ENCODE peak calls at places on chromosomes 12 and 14, in ten cellular contexts. W, F, M, O, L, X, C, I, Q and Y are unnamed samples.

GRCh38 chr14:66758031-66758613 is 250.2 kb downstream of the GPHN start:
- DNase-seq in W (no peak), F (no peak), M (no peak), O (no peak), L (no peak), X (no peak), C (no peak), I (no peak), Q (no peak), Y (no peak)

GRCh38 chr12:106138279-106138645 is 492 bp downstream of the NUAK1 start:
- DNase-seq in W (no peak), F (no peak), M (no peak), O (no peak), L (no peak), X (no peak), C (peak; percentile 24), I (no peak), Q (no peak), Y (no peak)

GRCh38 chr14:37544407-37544806 is 50.6 kb downstream of the FOXA1 start:
- DNase-seq in W (no peak), F (no peak), M (peak; percentile 57), O (no peak), L (peak; percentile 44), X (no peak), C (no peak), I (no peak), Q (no peak), Y (no peak)

GRCh38 chr14:89184952-89185351 is 232.1 kb downstream of the FOXN3 start:
- DNase-seq in W (no peak), F (no peak), M (no peak), O (no peak), L (no peak), X (no peak), C (no peak), I (no peak), Q (peak; percentile 69), Y (no peak)

GRCh38 chr14:35268946-35269345 is 23.2 kb upstream of the PSMA6 start:
- DNase-seq in W (no peak), F (no peak), M (no peak), O (no peak), L (peak; percentile 28), X (no peak), C (no peak), I (no peak), Q (no peak), Y (no peak)

GRCh38 chr14:70665448-70666363 is 24.0 kb downstream of the TTC9 start:
- DNase-seq in W (no peak), F (no peak), M (peak; percentile 93), O (no peak), L (peak; percentile 81), X (no peak), C (peak; percentile 92), I (no peak), Q (no peak), Y (no peak)

GRCh38 chr12:1840561-1840960 is 20.2 kb downstream of the LRTM2 start:
- DNase-seq in W (no peak), F (no peak), M (no peak), O (no peak), L (no peak), X (no peak), C (no peak), I (no peak), Q (no peak), Y (no peak)

GRCh38 chr14:70254476-70254961 is 65.8 kb upstream of the SLC8A3 start:
- DNase-seq in W (no peak), F (no peak), M (peak; percentile 20), O (no peak), L (peak; percentile 53), X (peak; percentile 12), C (peak; percentile 84), I (no peak), Q (peak; percentile 78), Y (no peak)

GRCh38 chr12:133058203-133059125 is 21.2 kb downstream of the ZNF84 start:
- DNase-seq in W (no peak), F (no peak), M (no peak), O (no peak), L (no peak), X (no peak), C (no peak), I (no peak), Q (no peak), Y (no peak)

GRCh38 chr12:69648476-69648875 is 37.8 kb upstream of the LRRC10 start:
- DNase-seq in W (no peak), F (no peak), M (no peak), O (no peak), L (no peak), X (peak; percentile 74), C (no peak), I (no peak), Q (no peak), Y (no peak)

GRCh38 chr12:86729798-86730197 is 473.6 kb upstream of the MGAT4C start:
- DNase-seq in W (no peak), F (no peak), M (no peak), O (no peak), L (no peak), X (no peak), C (no peak), I (no peak), Q (no peak), Y (no peak)

GRCh38 chr14:53703457-53703856 is 253.2 kb downstream of the BMP4 start:
- DNase-seq in W (no peak), F (no peak), M (no peak), O (no peak), L (no peak), X (no peak), C (no peak), I (no peak), Q (no peak), Y (no peak)

GRCh38 chr14:43729149-43729548 is 777.9 kb downstream of the FSCB start:
- DNase-seq in W (no peak), F (no peak), M (no peak), O (no peak), L (no peak), X (no peak), C (no peak), I (no peak), Q (no peak), Y (no peak)

GRCh38 chr12:11922361-11922760 is 148.4 kb upstream of the BCL2L14 start:
- DNase-seq in W (no peak), F (no peak), M (no peak), O (no peak), L (no peak), X (no peak), C (no peak), I (no peak), Q (no peak), Y (no peak)

GRCh38 chr12:129145381-129145780 is 292.1 kb downstream of the GLT1D1 start:
- DNase-seq in W (no peak), F (no peak), M (no peak), O (no peak), L (no peak), X (no peak), C (peak; percentile 7), I (no peak), Q (no peak), Y (no peak)

GRCh38 chr12:54662028-54662427 is 13.9 kb upstream of the DCD start:
- DNase-seq in W (no peak), F (no peak), M (no peak), O (no peak), L (no peak), X (no peak), C (no peak), I (no peak), Q (no peak), Y (no peak)

GRCh38 chr12:126474703-126475102 is 1409.5 kb downstream of the AACS start:
- DNase-seq in W (no peak), F (no peak), M (no peak), O (no peak), L (no peak), X (no peak), C (no peak), I (no peak), Q (no peak), Y (no peak)

GRCh38 chr12:56104815-56105476 is 587 bp downstream of the PA2G4 start:
- DNase-seq in W (no peak), F (no peak), M (no peak), O (no peak), L (no peak), X (no peak), C (peak; percentile 35), I (no peak), Q (peak; percentile 56), Y (no peak)
- TF ChIP-seq CTCF in W (no peak), F (no peak), M (no peak), O (no peak), L (no peak), X (peak; percentile 8), C (no peak), I (no peak), Q (no peak), Y (no peak)

DNA sequence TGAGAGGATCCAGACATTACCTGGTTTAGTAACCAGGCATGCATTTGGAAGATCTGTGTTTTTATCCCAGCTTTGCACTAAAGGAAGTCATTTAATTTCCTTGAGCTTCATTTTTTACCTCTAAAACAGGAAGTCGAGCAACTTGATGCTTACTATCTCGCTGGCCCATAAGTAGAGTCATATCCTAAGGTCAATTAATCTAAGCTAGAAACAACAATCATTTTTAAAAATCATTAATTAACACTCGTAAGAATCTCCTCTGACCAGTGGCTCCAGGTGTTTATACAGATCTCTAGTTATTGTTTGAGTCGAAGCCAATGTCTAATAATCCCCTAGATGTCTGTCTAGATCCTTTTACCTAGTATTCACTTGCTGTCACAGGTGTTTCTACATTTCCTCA is 355.8 kb upstream of the DCN start:
- DNase-seq in W (no peak), F (no peak), M (no peak), O (no peak), L (no peak), X (no peak), C (no peak), I (no peak), Q (no peak), Y (no peak)
- H3K4me3 ChIP-seq in W (no peak overlapping the region), F (no peak overlapping the region), M (no peak overlapping the region), O (no peak overlapping the region), L (no peak overlapping the region), X (no peak overlapping the region), C (no peak overlapping the region), I (no peak overlapping the region), Q (no peak overlapping the region), Y (no peak overlapping the region)

GRCh38 chr14:93115069-93115919 is 431 bp downstream of the ITPK1 start:
- DNase-seq in W (no peak), F (peak; percentile 34), M (peak; percentile 81), O (peak; percentile 92), L (peak; percentile 87), X (peak; percentile 78), C (peak; percentile 91), I (peak; percentile 81), Q (peak; percentile 93), Y (peak; percentile 91)
- TF ChIP-seq CTCF in W (no peak), F (no peak), M (no peak), O (no peak), L (no peak), X (no peak), C (no peak), I (no peak), Q (no peak), Y (no peak)

DNA sequence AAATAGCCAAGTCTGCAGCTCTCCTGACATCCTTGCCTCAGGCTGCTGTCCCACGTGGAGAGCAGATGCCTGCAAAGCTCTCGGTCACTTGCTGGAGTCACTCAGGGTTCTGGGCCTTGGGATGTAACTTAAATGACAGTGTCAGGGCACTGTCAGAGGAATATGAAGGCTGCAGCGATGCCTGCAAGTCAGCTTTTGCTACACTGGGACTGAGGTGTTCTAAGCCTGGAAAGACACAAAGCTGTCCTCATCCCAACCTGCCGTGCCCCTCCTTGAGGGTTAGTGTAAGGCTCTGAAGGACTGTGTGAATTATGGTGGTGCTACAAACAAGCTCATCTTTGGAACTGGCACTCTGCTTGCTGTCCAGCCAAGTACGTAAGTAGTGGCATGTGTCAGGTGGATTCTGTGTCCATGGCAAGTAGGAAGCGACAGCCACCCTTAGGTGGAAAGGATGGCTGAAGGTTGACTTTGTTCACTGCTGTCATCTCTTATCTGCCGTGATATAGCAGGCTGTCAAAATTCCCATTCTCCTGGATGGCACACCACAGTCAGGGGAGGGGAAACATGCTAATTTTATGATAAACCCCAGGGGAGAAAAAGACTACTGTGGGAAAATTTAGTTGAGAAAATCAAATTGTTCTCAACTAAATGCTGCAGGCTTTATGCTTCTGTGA is 79.9 kb downstream of the DAD1 start:
- DNase-seq in W (no peak), F (no peak), M (no peak), O (no peak), L (no peak), X (no peak), C (no peak), I (no peak), Q (no peak), Y (no peak)
- H3K4me3 ChIP-seq in W (no peak overlapping the region), F (no peak overlapping the region), M (no peak overlapping the region), O (no peak overlapping the region), L (no peak overlapping the region), X (no peak overlapping the region), C (no peak overlapping the region), I (peak overlapping the region; percentile 63), Q (no peak overlapping the region), Y (no peak overlapping the region)